ENCODE peak calls at places on chromosomes 11 and 22, in nine cellular contexts. B is SK-N-SH; R is cardiac fibroblast; J is HCEC 1CT; K is natural killer cell; D is EH; M is activated CD8-positive, alpha-beta memory T cell treated with anti-CD3 and anti-CD28 coated beads, Interleukin-2, amount 50 U/mL, for 48 hours; Q is A172; Y is NCI-H446. O is an unnamed sample.

GRCh38 chr11:110367571-110367970 is 62.2 kb upstream of the FDX1 start:
- DNase-seq in K (no peak), B (no peak), Y (peak; percentile 6), J (peak; percentile 27), M (no peak), D (no peak), Q (no peak), R (peak; percentile 40), O (no peak)

GRCh38 chr11:118439656-118440055 is 3.4 kb downstream of the KMT2A start:
- DNase-seq in J (no peak), B (no peak), Y (no peak), R (no peak), K (no peak), Q (no peak), M (no peak), D (no peak), O (no peak)

GRCh38 chr11:13475091-13475490 is 12.1 kb upstream of the BTBD10 start:
- DNase-seq in K (no peak), Y (no peak), R (no peak), Q (no peak), B (no peak), M (no peak), D (no peak), J (no peak), O (no peak)

GRCh38 chr11:76880314-76880713 is 19.6 kb downstream of the ACER3 start:
- DNase-seq in D (peak; percentile 43), Y (no peak), K (no peak), B (no peak), R (no peak), J (no peak), Q (no peak), M (no peak), O (no peak)

GRCh38 chr11:126514061-126514713 is 158.7 kb downstream of the ST3GAL4 start:
- DNase-seq in R (no peak), M (no peak), D (no peak), Y (no peak), J (no peak), B (peak; percentile 73), K (no peak), Q (no peak), O (no peak)

GRCh38 chr11:69173925-69174591 is 18.3 kb downstream of the SMIM38 start:
- DNase-seq in Y (no peak), J (no peak), D (peak; percentile 58), B (no peak), K (no peak), R (peak; percentile 38), Q (no peak), M (no peak), O (peak; percentile 3)

GRCh38 chr22:35476341-35476740 is 64.3 kb upstream of the RASD2 start:
- DNase-seq in Q (peak; percentile 50), K (no peak), D (no peak), R (no peak), J (no peak), Y (no peak), B (no peak), M (no peak), O (no peak)

GRCh38 chr11:67664213-67664585 is 10.2 kb downstream of the ALDH3B2 start:
- DNase-seq in Q (no peak), D (no peak), K (no peak), J (no peak), M (no peak), R (no peak), B (no peak), Y (no peak), O (no peak)

GRCh38 chr11:8354622-8355417 is 91.1 kb upstream of the LMO1 start:
- DNase-seq in Y (peak; percentile 63), B (peak; percentile 79), J (no peak), R (no peak), M (no peak), D (no peak), K (no peak), Q (no peak), O (no peak)

GRCh38 chr11:110712643-110713468 is 619 bp upstream of the ARHGAP20 start:
- DNase-seq in Y (peak; percentile 34), B (peak; percentile 69), K (peak; percentile 12), D (peak; percentile 42), J (peak; percentile 59), M (peak; percentile 53), Q (no peak), R (peak; percentile 69), O (no peak)

GRCh38 chr22:24433868-24434471 is 6.6 kb downstream of the ADORA2A start:
- DNase-seq in B (peak; percentile 18), D (peak; percentile 80), M (no peak), R (peak; percentile 32), Y (no peak), J (peak; percentile 24), K (no peak), Q (peak; percentile 59), O (peak; percentile 60)

GRCh38 chr11:24226606-24227005 is 270.2 kb upstream of the LUZP2 start:
- DNase-seq in Q (no peak), Y (no peak), R (no peak), M (no peak), J (no peak), B (no peak), D (no peak), K (no peak), O (no peak)

GRCh38 chr11:12005476-12005875 is 3.0 kb downstream of the DKK3 start:
- DNase-seq in Y (no peak), M (no peak), J (peak; percentile 90), Q (peak; percentile 58), R (peak; percentile 75), D (peak; percentile 76), K (no peak), B (no peak), O (peak; percentile 63)